ENCODE peak calls at places on chromosome 15, in ten cellular contexts. F, U, G, M, C, Z, R, O, W and E are unnamed samples.
A peak's percentile ranks its signal among the peaks of the same experiment; 100 is the strongest.

GRCh38 chr15:97686324-97686723 is 274.2 kb upstream of the ARRDC4 start:
- DNase-seq in U (no peak), Z (no peak), M (no peak), C (no peak), F (no peak), O (no peak), W (no peak), G (no peak), R (no peak), E (no peak)

GRCh38 chr15:65869954-65870871 is 922 bp downstream of the RAB11A start:
- DNase-seq in F (peak; percentile 42), Z (peak; percentile 83), R (no peak), U (peak; percentile 24), M (peak; percentile 75), G (no peak), W (peak; percentile 66), O (peak; percentile 13), C (peak; percentile 77), E (no peak)

GRCh38 chr15:75591655-75592364 is 12.7 kb upstream of the PTPN9 start:
- DNase-seq in W (no peak), Z (no peak), C (no peak), R (no peak), F (no peak), O (no peak), U (no peak), G (no peak), M (no peak), E (no peak)

GRCh38 chr15:95302206-95302605 is 1028.3 kb upstream of the NR2F2 start:
- DNase-seq in R (no peak), G (no peak), F (no peak), Z (peak; percentile 79), U (peak; percentile 5), W (no peak), C (no peak), O (no peak), M (no peak), E (no peak)

GRCh38 chr15:67064607-67065530 is 533 bp upstream of the SMAD3 start:
- DNase-seq in M (peak; percentile 68), R (peak; percentile 28), O (no peak), W (peak; percentile 71), G (no peak), U (no peak), C (peak; percentile 87), F (peak; percentile 68), Z (peak; percentile 93), E (no peak)

GRCh38 chr15:101410612-101411011 is 78.9 kb downstream of the PCSK6 start:
- DNase-seq in M (no peak), U (no peak), C (peak; percentile 42), G (no peak), O (no peak), W (no peak), R (no peak), Z (no peak), F (no peak), E (no peak)

GRCh38 chr15:100879461-100880138 is at the start of gene ALDH1A3:
- DNase-seq in W (peak; percentile 50), Z (no peak), R (no peak), G (no peak), F (peak; percentile 52), C (no peak), U (no peak), M (peak; percentile 40), O (peak; percentile 56), E (no peak)

GRCh38 chr15:100457201-100457600 is 71.5 kb downstream of the CERS3 start:
- DNase-seq in Z (peak; percentile 60), C (no peak), M (no peak), F (no peak), O (no peak), R (no peak), W (no peak), G (no peak), U (no peak), E (no peak)

GRCh38 chr15:51907136-51907862 is 64.3 kb downstream of the LEO1 start:
- DNase-seq in U (no peak), R (no peak), M (peak; percentile 28), W (no peak), F (no peak), O (no peak), Z (peak; percentile 65), C (peak; percentile 86), G (no peak), E (no peak)

GRCh38 chr15:52683585-52683984 is 4.4 kb upstream of the ATOSA start:
- DNase-seq in O (no peak), Z (no peak), F (no peak), G (no peak), M (no peak), U (no peak), C (no peak), R (no peak), W (no peak), E (no peak)